ENCODE peak calls at places on chromosomes 13 and 19, in four cellular contexts. Q is prostate gland; E is CD4-positive, alpha-beta memory T cell; B is cardiac muscle cell. Y is an unnamed sample. For H3K4me1 and H3K36me3, the result is how much of the 10 kb centered on the place peaks cover.

GRCh38 chr19:55347442-55348009 is 7.0 kb downstream of the COX6B2 start:
- DNase-seq in Q (no peak), E (no peak), B (no peak), Y (no peak)

GRCh38 chr13:97407540-97407939 is 26.4 kb upstream of the RAP2A start:
- DNase-seq in Q (no peak), E (no peak), B (no peak), Y (no peak)

GRCh38 chr13:113623491-113624234 is 34.3 kb downstream of the ATP4B start:
- DNase-seq in Q (no peak), E (no peak), B (no peak), Y (no peak)

GRCh38 chr19:10718205-10719196 is 622 bp downstream of the DNM2 start:
- DNase-seq in Q (no peak), E (no peak), B (peak), Y (peak)

GRCh38 chr13:41611385-41611784 is 154.0 kb downstream of the RGCC start:
- DNase-seq in Q (no peak), E (no peak), B (no peak), Y (no peak)

GRCh38 chr19:47633516-47633915 is 24.6 kb downstream of the BICRA start:
- DNase-seq in Q (no peak), E (no peak), B (no peak), Y (no peak)

GRCh38 chr19:55080121-55080914 is 4.6 kb downstream of the EPS8L1 start:
- DNase-seq in Q (peak), E (peak), B (peak), Y (peak)

GRCh38 chr13:23847545-23847944 is 41.7 kb downstream of the MIPEP start:
- DNase-seq in Q (no peak), E (no peak), B (no peak), Y (no peak)

GRCh38 chr19:18306903-18307681 is 15.8 kb downstream of the LSM4 start:
- DNase-seq in Q (no peak), E (peak), B (no peak), Y (peak)

GRCh38 chr13:113974304-113975281 is 717 bp upstream of the C13orf46 start:
- DNase-seq in Q (no peak), E (no peak), B (no peak), Y (no peak)

GRCh38 chr13:98892821-98893220 is 85.0 kb downstream of the DOCK9 start:
- DNase-seq in Q (no peak), E (no peak), B (no peak), Y (no peak)

GRCh38 chr19:1690570-1691307 is 38.3 kb upstream of the TCF3 start:
- DNase-seq in Q (no peak), E (no peak), B (peak), Y (peak)

GRCh38 chr19:45333609-45334303 is 6.8 kb upstream of the KLC3 start:
- DNase-seq in Q (no peak), E (no peak), B (no peak), Y (no peak)

GRCh38 chr19:33641956-33642498 is 20.3 kb downstream of the CHST8 start:
- DNase-seq in Q (no peak), E (no peak), B (no peak), Y (no peak)

GRCh38 chr13:40402931-40403412 is 263.5 kb downstream of the FOXO1 start:
- DNase-seq in Q (no peak), E (no peak), B (no peak), Y (no peak)

GRCh38 chr19:9009935-9010651 is at the start of gene MUC16:
- DNase-seq in Q (no peak), E (no peak), B (no peak), Y (no peak)

GRCh38 chr19:56507446-56508281 is at the start of gene ZNF471:
- DNase-seq in Q (peak), E (peak), B (peak), Y (peak)

GRCh38 chr13:45341799-45342584 is 1.0 kb upstream of the TPT1 start:
- DNase-seq in Q (peak), E (no peak), B (peak), Y (no peak)

GRCh38 chr19:16019691-16020448 is 56.4 kb upstream of the TPM4 start:
- DNase-seq in Q (no peak), E (no peak), B (no peak), Y (no peak)

GRCh38 chr13:37995052-37995451 is 125.5 kb upstream of the TRPC4 start:
- DNase-seq in Q (no peak), E (no peak), B (no peak), Y (no peak)

GRCh38 chr13:48560657-48561337 is 27.9 kb upstream of the RCBTB2 start:
- DNase-seq in Q (no peak), E (no peak), B (no peak), Y (no peak)

GRCh38 chr19:28493881-28494280 is 719.1 kb downstream of the UQCRFS1 start:
- DNase-seq in Q (no peak), E (no peak), B (no peak), Y (no peak)

GRCh38 chr13:68851026-68851425 is 1256.6 kb upstream of the ATXN8OS start:
- DNase-seq in Q (no peak), E (no peak), B (no peak), Y (no peak)

GRCh38 chr13:30332516-30333165 is 25.3 kb upstream of the KATNAL1 start:
- DNase-seq in Q (no peak), E (no peak), B (no peak), Y (no peak)

GRCh38 chr19:41269571-41269970 is 5.4 kb downstream of the HNRNPUL1 start:
- DNase-seq in Q (no peak), E (no peak), B (no peak), Y (no peak)

GRCh38 chr19:18879579-18880373 is 16.2 kb downstream of the CERS1 start:
- DNase-seq in Q (no peak), E (no peak), B (no peak), Y (peak)

GRCh38 chr13:96474158-96474606 is 384.3 kb downstream of the HS6ST3 start:
- DNase-seq in Q (no peak), E (no peak), B (no peak), Y (no peak)

DNA sequence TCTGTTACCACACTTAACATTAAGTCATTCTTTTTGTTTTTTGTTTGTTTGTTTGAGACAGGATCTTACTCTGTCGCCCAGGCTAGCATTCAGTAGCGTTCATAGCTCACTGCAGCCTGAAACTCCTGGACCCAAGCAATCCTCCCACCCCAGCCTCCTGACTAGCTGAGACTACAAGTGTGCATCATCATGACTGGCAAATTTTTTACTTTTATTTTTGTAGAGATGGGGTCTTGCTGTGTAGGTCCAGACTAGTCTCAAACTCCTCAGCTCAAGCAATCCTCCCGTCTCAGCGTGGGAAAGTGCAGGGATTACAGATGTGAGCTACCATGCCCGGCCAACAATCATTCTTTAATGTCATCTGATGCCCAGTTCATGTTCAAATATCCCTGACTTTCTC is 3.3 kb downstream of the ALDH16A1 start:
- DNase-seq in Q (no peak), E (no peak), B (no peak), Y (no peak)
- H3K4me1 ChIP-seq in Q (under half), E (under half), B (under half), Y (under half)

GRCh38 chr13:80244574-80244973 is 96.4 kb downstream of the SPRY2 start:
- DNase-seq in Q (no peak), E (no peak), B (no peak), Y (no peak)

GRCh38 chr13:80245162-80245733 is 95.7 kb downstream of the SPRY2 start:
- DNase-seq in Q (no peak), E (no peak), B (no peak), Y (no peak)

GRCh38 chr13:80239116-80239515 is 101.8 kb downstream of the SPRY2 start:
- DNase-seq in Q (no peak), E (no peak), B (no peak), Y (no peak)

GRCh38 chr13:80239571-80240255 is 101.2 kb downstream of the SPRY2 start:
- DNase-seq in Q (no peak), E (no peak), B (no peak), Y (no peak)

DNA sequence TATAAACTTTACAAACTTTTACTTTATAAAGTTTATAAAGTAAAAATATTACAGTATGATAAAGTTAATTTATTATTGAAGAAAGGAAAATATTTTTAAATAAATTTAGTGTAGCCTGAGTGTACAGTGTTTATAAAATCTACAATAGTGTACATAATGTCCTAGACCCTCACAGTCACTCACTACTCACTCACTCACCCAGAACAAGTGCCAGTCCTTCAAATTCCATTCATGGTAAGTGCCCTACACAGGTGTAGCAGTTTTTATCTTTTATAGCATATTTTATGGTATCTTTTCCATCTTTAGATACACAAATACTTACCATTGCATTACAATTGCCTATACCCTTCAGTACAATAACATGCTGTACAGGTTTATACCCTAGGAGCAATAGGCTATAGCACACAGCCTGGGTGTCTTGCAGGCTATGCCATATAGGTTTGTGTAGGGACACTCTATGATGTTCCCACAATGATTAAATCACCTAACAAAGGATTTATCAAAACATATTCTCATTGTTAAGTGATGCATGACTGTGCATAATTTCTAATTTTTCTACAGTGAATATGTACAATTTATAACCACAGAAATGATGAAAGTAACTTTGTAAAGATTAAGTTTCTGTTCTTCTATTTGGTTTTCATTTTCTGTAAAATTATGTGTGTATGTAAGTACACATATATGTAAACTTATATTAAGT is 98.0 kb downstream of the SPRY2 start:
- DNase-seq in Q (no peak), E (no peak), B (no peak), Y (no peak)
- H3K36me3 ChIP-seq in Q (under half), E (under half), B (under half), Y (under half)

GRCh38 chr19:35142531-35143230 is 374 bp upstream of the FXYD7 start:
- DNase-seq in Q (no peak), E (peak), B (peak), Y (peak)
- H3K4me1 ChIP-seq in Q (under half), E (under half), B (under half), Y (under half)

GRCh38 chr13:106498571-106498970 is 36.9 kb downstream of the EFNB2 start:
- DNase-seq in Q (no peak), E (no peak), B (no peak), Y (no peak)
- H3K36me3 ChIP-seq in Q (under half), E (under half), B (under half), Y (under half)

Y was measured in effector memory CD4-positive, alpha-beta T cell.